ENCODE peak calls at places on chromosomes 11 and 22, in five cellular contexts. B, F, G, M and N are unnamed samples.

GRCh38 chr11:44708063-44708462 is 18.7 kb upstream of the TSPAN18 start:
- DNase-seq in M (no peak), F (no peak), G (no peak), B (no peak), N (no peak)

GRCh38 chr11:84089072-84090057 is 803.2 kb upstream of the CCDC90B start:
- DNase-seq in M (no peak), F (no peak), G (no peak), B (no peak), N (no peak)

GRCh38 chr11:92707173-92707619 is 262.3 kb upstream of the MTNR1B start:
- DNase-seq in F (peak), M (no peak), G (no peak), B (no peak), N (peak)

GRCh38 chr22:27972732-27973698 is 54.0 kb upstream of the PITPNB start:
- DNase-seq in G (peak), B (no peak), M (no peak), F (no peak), N (no peak)

GRCh38 chr11:65921033-65921555 is 1.9 kb downstream of the DRAP1 start:
- DNase-seq in F (no peak), G (no peak), M (no peak), B (no peak), N (no peak)

GRCh38 chr11:111976614-111977140 is 39.5 kb downstream of the DIXDC1 start:
- DNase-seq in M (peak), B (no peak), G (peak), F (peak), N (peak)

GRCh38 chr22:32411388-32411787 is 659 bp downstream of the RTCB start:
- DNase-seq in B (no peak), G (peak), F (peak), M (peak), N (peak)

GRCh38 chr22:48926663-48927062 is 901.0 kb downstream of the BRD1 start:
- DNase-seq in F (no peak), M (no peak), G (no peak), B (no peak), N (no peak)

GRCh38 chr11:61489833-61490585 is 18.5 kb upstream of the LRRC10B start:
- DNase-seq in M (no peak), F (no peak), G (no peak), B (no peak), N (no peak)

GRCh38 chr11:44315947-44316387 is 6.0 kb upstream of the ALX4 start:
- DNase-seq in F (peak), G (peak), M (peak), B (no peak), N (no peak)

GRCh38 chr11:85526564-85526963 is 100.6 kb downstream of the DLG2 start:
- DNase-seq in M (no peak), G (no peak), F (no peak), B (no peak), N (no peak)

GRCh38 chr11:84543367-84544159 is 1083.6 kb downstream of the DLG2 start:
- DNase-seq in B (no peak), F (no peak), M (no peak), G (no peak), N (no peak)

GRCh38 chr11:64774144-64774543 is 4.2 kb downstream of the SF1 start:
- DNase-seq in B (no peak), F (no peak), G (no peak), M (no peak), N (no peak)

GRCh38 chr11:80163441-80163840 is 722.6 kb upstream of the TENM4 start:
- DNase-seq in G (no peak), B (no peak), M (no peak), F (peak), N (peak)